ENCODE peak calls at places on chromosomes 6 and 20, in nine cellular contexts. Z, I, S, T, N, M, F, A and Y are unnamed samples.
A peak's percentile ranks its signal among the peaks of the same experiment; 100 is the strongest.

GRCh38 chr20:46683068-46683477 is 6.2 kb downstream of the TP53RK start:
- DNase-seq in T (no peak), F (no peak), S (no peak), I (no peak), N (no peak), A (no peak), Z (no peak), M (no peak), Y (no peak)

GRCh38 chr20:32274359-32274758 is 3.1 kb upstream of the KIF3B start:
- DNase-seq in S (no peak), T (no peak), N (no peak), I (no peak), M (no peak), Z (no peak), A (no peak), F (no peak), Y (no peak)

GRCh38 chr6:78533426-78533825 is 333.9 kb upstream of the IRAK1BP1 start:
- DNase-seq in N (no peak), T (no peak), F (no peak), S (no peak), A (no peak), M (peak; percentile 56), Z (no peak), I (no peak), Y (no peak)

GRCh38 chr6:10395171-10395945 is 19.5 kb downstream of the TFAP2A start:
- DNase-seq in I (no peak), F (no peak), M (no peak), Z (no peak), A (no peak), N (no peak), T (no peak), S (no peak), Y (no peak)

GRCh38 chr6:26534681-26535465 is 3.3 kb upstream of the HMGN4 start:
- DNase-seq in S (peak; percentile 80), F (no peak), M (no peak), N (no peak), Z (no peak), A (no peak), I (no peak), T (no peak), Y (no peak)

GRCh38 chr6:135334169-135334568 is 153.1 kb downstream of the MYB start:
- DNase-seq in I (no peak), T (no peak), N (no peak), M (peak; percentile 61), F (no peak), Z (no peak), S (no peak), A (peak; percentile 83), Y (no peak)

GRCh38 chr6:47428746-47429664 is 48.6 kb upstream of the CD2AP start:
- DNase-seq in A (no peak), M (no peak), Z (no peak), F (no peak), T (peak; percentile 62), I (no peak), N (no peak), S (no peak), Y (no peak)

GRCh38 chr6:7909323-7910276 is 988 bp downstream of the TXNDC5 start:
- DNase-seq in S (peak; percentile 46), I (peak; percentile 78), A (peak; percentile 32), T (peak; percentile 75), Z (peak; percentile 57), F (peak; percentile 71), M (peak; percentile 31), N (peak; percentile 52), Y (peak; percentile 77)

GRCh38 chr6:31110825-31111582 is 1.4 kb downstream of the C6orf15 start:
- DNase-seq in Z (no peak), S (no peak), N (no peak), F (no peak), T (no peak), I (no peak), A (no peak), M (no peak), Y (no peak)

GRCh38 chr6:168105813-168106660 is 27.0 kb upstream of the FRMD1 start:
- DNase-seq in T (no peak), Z (no peak), S (no peak), M (peak; percentile 14), I (no peak), N (no peak), A (no peak), F (no peak), Y (no peak)

GRCh38 chr6:106084973-106085686 is 1.0 kb upstream of the PRDM1 start:
- DNase-seq in I (no peak), A (peak; percentile 68), N (no peak), T (no peak), S (no peak), M (peak; percentile 58), F (no peak), Z (no peak), Y (no peak)

GRCh38 chr6:142015011-142015410 is 117.7 kb upstream of the GJE1 start:
- DNase-seq in T (peak; percentile 14), Z (no peak), F (no peak), M (no peak), I (no peak), A (no peak), N (no peak), S (no peak), Y (no peak)

GRCh38 chr6:25340854-25341552 is 61.8 kb downstream of the CARMIL1 start:
- DNase-seq in N (no peak), I (no peak), S (no peak), T (no peak), F (no peak), Z (no peak), A (no peak), M (no peak), Y (no peak)

GRCh38 chr6:41161851-41162552 is 914 bp downstream of the TREM2 start:
- DNase-seq in A (no peak), Z (no peak), N (no peak), I (no peak), S (no peak), M (no peak), F (no peak), T (no peak), Y (no peak)

GRCh38 chr20:49481116-49481515 is 1.4 kb downstream of the KCNB1 start:
- DNase-seq in T (no peak), M (no peak), N (no peak), Z (no peak), I (no peak), F (no peak), S (no peak), A (no peak), Y (no peak)

GRCh38 chr20:49483018-49483705 is 694 bp upstream of the KCNB1 start:
- DNase-seq in T (peak; percentile 50), N (no peak), Z (no peak), M (no peak), I (peak; percentile 41), S (no peak), F (peak; percentile 39), A (no peak), Y (no peak)

GRCh38 chr20:49483706-49484101 is 1.2 kb upstream of the KCNB1 start:
- DNase-seq in F (peak; percentile 45), I (peak; percentile 39), A (no peak), N (no peak), S (no peak), T (peak; percentile 34), M (no peak), Z (no peak), Y (peak; percentile 35)

GRCh38 chr20:49482173-49482572 is 295 bp downstream of the KCNB1 start:
- DNase-seq in I (no peak), Z (no peak), S (no peak), T (peak; percentile 17), N (no peak), F (no peak), M (no peak), A (no peak), Y (no peak)

GRCh38 chr20:49482621-49483017 is at the start of gene KCNB1:
- DNase-seq in N (peak; percentile 68), A (peak; percentile 18), M (peak; percentile 45), S (peak; percentile 19), Z (peak; percentile 42), F (peak; percentile 40), T (peak; percentile 95), I (peak; percentile 77), Y (no peak)
- TF ChIP-seq CTCF in N (peak; percentile 36), A (no peak), M (no peak), S (no peak), Z (no peak), F (peak; percentile 24), T (no peak), I (no peak), Y (no peak)

GRCh38 chr6:93017213-93017612 is 402.1 kb downstream of the EPHA7 start:
- DNase-seq in F (peak; percentile 17), S (peak; percentile 12), M (peak; percentile 42), A (no peak), I (no peak), N (no peak), Z (no peak), T (peak; percentile 30), Y (no peak)
- TF ChIP-seq CTCF in F (no peak), S (peak; percentile 45), M (peak; percentile 44), A (no peak), I (no peak), N (peak; percentile 22), Z (no peak), T (no peak), Y (peak; percentile 7)

GRCh38 chr6:123777554-123777953 is 26.1 kb upstream of the NKAIN2 start:
- DNase-seq in I (no peak), M (peak; percentile 71), Z (no peak), T (no peak), F (no peak), N (no peak), A (peak; percentile 14), S (no peak), Y (no peak)
- TF ChIP-seq CTCF in I (no peak), M (peak; percentile 59), Z (no peak), T (no peak), F (no peak), N (no peak), A (peak; percentile 27), S (peak; percentile 38), Y (no peak)

GRCh38 chr6:137371634-137372016 is 122.6 kb downstream of the OLIG3 start:
- DNase-seq in N (no peak), S (no peak), A (no peak), M (no peak), T (no peak), F (no peak), I (no peak), Z (no peak), Y (no peak)
- TF ChIP-seq CTCF in N (no peak), S (peak; percentile 12), A (no peak), M (no peak), T (peak; percentile 0), F (no peak), I (no peak), Z (no peak), Y (no peak)

DNA sequence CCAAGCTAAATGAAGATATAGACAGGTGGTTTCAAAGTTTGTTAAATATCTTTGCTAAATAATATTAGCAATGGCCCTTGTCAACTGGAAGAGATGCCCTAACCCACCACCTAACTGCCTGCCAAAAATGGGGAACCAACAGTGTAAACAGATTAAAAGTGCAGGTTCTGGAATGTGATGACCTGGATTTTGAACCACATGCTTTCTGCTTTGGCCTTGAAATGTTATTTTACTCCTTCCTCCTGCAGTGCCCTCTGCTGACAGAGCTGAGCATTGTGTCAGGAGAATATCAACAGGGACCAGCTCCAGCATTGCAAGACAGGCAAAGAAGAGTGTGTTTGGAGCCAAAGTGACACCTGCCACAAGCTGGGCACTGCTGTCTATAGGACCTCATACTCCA is 226.6 kb downstream of the MYLK4 start:
- DNase-seq in M (no peak), S (peak; percentile 2), I (no peak), A (no peak), F (no peak), T (no peak), N (no peak), Z (no peak), Y (no peak)
- TF ChIP-seq CTCF in M (peak; percentile 57), S (peak; percentile 70), I (peak; percentile 28), A (peak; percentile 40), F (peak; percentile 15), T (peak; percentile 15), N (no peak), Z (no peak), Y (peak; percentile 50)